ENCODE peak calls at places on chromosomes 12 and 14, in five cellular contexts. Q is adrenal gland, U is gastrocnemius medialis, N is endothelial cell of umbilical vein, M is sigmoid colon. C is an unnamed sample.

GRCh38 chr12:123938679-123939480 is 33.8 kb downstream of the CCDC92 start:
- DNase-seq in M (no peak), N (no peak), Q (no peak), U (no peak), C (no peak)

GRCh38 chr14:65940056-65940735 is 527.7 kb downstream of the FUT8 start:
- DNase-seq in Q (no peak), U (no peak), M (no peak), N (no peak), C (no peak)

GRCh38 chr12:123914726-123915345 is 57.8 kb downstream of the CCDC92 start:
- DNase-seq in U (no peak), Q (no peak), N (no peak), M (no peak), C (no peak)

GRCh38 chr12:91381309-91381804 is 198.7 kb upstream of the DCN start:
- DNase-seq in Q (peak; percentile 65), N (peak; percentile 95), U (no peak), M (peak; percentile 80), C (peak; percentile 71)

GRCh38 chr12:67515679-67516363 is 132.7 kb upstream of the DYRK2 start:
- DNase-seq in U (peak; percentile 24), Q (no peak), N (no peak), M (no peak), C (no peak)

GRCh38 chr14:82905762-82906161 is 1372.1 kb upstream of the SEL1L start:
- DNase-seq in U (no peak), M (no peak), N (no peak), Q (no peak), C (peak; percentile 13)

GRCh38 chr12:5206401-5207175 is 162.9 kb downstream of the KCNA5 start:
- DNase-seq in Q (no peak), N (no peak), M (no peak), U (no peak), C (no peak)

GRCh38 chr12:67981236-67982164 is 7.7 kb upstream of the IFNG-AS1 start:
- DNase-seq in N (no peak), U (no peak), M (no peak), Q (peak; percentile 35), C (no peak)

GRCh38 chr14:20247651-20248246 is 8.7 kb downstream of the OR11H4 start:
- DNase-seq in U (no peak), M (no peak), Q (no peak), N (no peak), C (no peak)

GRCh38 chr12:15924956-15925355 is 13.8 kb downstream of the DERA start:
- DNase-seq in U (no peak), N (no peak), Q (no peak), M (no peak), C (no peak)

GRCh38 chr14:28635387-28635786 is 131.2 kb upstream of the FOXG1 start:
- DNase-seq in N (peak; percentile 34), M (no peak), U (no peak), Q (no peak), C (no peak)

GRCh38 chr12:69929125-69929524 is 104.1 kb downstream of the MYRFL start:
- DNase-seq in U (no peak), N (no peak), M (no peak), Q (no peak), C (no peak)

GRCh38 chr14:65098586-65098985 is 3.7 kb downstream of the MAX start:
- DNase-seq in Q (no peak), U (no peak), N (peak; percentile 61), M (no peak), C (no peak)

GRCh38 chr12:123119808-123120207 is 31.1 kb downstream of the PITPNM2 start:
- DNase-seq in Q (no peak), U (no peak), M (no peak), N (no peak), C (no peak)

GRCh38 chr14:35140718-35141581 is 18.6 kb downstream of the PRORP start:
- DNase-seq in M (no peak), Q (no peak), N (peak; percentile 51), U (no peak), C (no peak)

GRCh38 chr12:94930772-94931171 is 72.7 kb downstream of the NDUFA12 start:
- DNase-seq in U (no peak), N (no peak), M (no peak), Q (no peak), C (no peak)

GRCh38 chr12:22334696-22335290 is at the start of gene ST8SIA1:
- DNase-seq in M (peak; percentile 82), U (no peak), Q (peak; percentile 61), N (no peak), C (peak; percentile 29)

GRCh38 chr12:25364529-25365339 is 114.0 kb upstream of the KRAS start:
- DNase-seq in Q (no peak), N (no peak), M (no peak), U (no peak), C (no peak)

GRCh38 chr12:60194682-60195081 is 598.9 kb downstream of the SLC16A7 start:
- DNase-seq in Q (no peak), U (no peak), N (peak; percentile 22), M (no peak), C (no peak)

GRCh38 chr12:68497702-68498101 is 113.0 kb upstream of the RAP1B start:
- DNase-seq in M (no peak), N (peak; percentile 13), Q (no peak), U (no peak), C (no peak)

GRCh38 chr12:20369164-20370000 is 1.0 kb downstream of the PDE3A start:
- DNase-seq in U (peak; percentile 33), N (peak; percentile 85), Q (peak; percentile 34), M (peak; percentile 94), C (peak; percentile 43)

GRCh38 chr12:6752931-6753771 is at the start of gene MLF2:
- DNase-seq in U (peak; percentile 98), Q (peak; percentile 98), N (peak; percentile 99), M (peak; percentile 100), C (peak; percentile 99)
- TF ChIP-seq POLR2A in U (peak; percentile 93), Q (peak; percentile 54), N (peak; percentile 62), M (peak; percentile 96), C (peak; percentile 99)

GRCh38 chr12:51023625-51024395 is 2.4 kb downstream of the SLC11A2 start:
- DNase-seq in U (no peak), Q (no peak), M (no peak), N (peak; percentile 30), C (no peak)
- H3K4me3 ChIP-seq in U (peak overlapping the region; percentile 97), Q (peak overlapping the region; percentile 35), M (peak overlapping the region; percentile 80), N (peak overlapping the region; percentile 78), C (peak overlapping the region; percentile 82)

DNA sequence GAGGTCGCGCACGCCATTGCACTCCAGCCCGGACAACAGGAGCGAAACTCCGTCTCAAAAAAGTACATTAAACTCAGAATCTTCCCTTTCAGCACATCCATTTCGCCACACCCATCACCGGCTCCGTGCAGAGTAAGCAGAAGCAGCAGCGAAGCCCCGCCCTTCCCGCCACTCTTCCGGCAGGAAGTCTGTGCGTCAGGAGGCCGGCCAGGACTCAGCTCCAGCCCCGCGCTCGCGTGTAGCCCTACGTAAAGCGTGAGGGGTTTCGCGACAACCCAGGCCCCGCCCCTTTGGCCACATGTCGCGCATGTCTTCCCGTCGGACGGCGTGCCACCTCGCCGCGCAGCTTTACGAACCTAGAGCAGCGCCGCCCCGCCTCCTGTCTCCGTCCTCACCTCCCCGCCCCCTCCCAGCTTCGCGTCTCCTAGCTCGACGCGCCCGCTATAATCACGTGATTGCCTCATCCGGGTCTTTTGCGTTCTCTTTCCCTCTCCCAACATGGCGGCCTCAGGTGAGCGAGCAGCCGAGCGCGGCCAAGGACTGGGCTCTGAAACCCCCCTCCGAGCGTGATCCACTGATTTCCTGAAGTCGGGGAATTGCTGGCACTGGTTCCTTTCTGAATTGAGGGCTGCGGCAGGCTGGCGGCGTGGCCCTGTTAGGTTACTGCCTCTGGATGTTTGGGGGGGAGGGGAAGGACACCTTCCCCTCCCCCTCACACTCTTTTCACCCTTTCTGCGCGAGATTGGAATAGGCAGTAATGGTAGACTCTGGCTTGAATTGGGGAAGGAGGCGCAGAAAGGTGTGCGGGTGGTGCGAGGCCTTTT is at the start of gene EIF4B:
- DNase-seq in U (peak; percentile 100), Q (peak; percentile 100), N (peak; percentile 100), M (peak; percentile 100), C (peak; percentile 100)
- TF ChIP-seq POLR2A in U (peak; percentile 87), Q (peak; percentile 61), N (peak; percentile 80), M (peak; percentile 74), C (peak; percentile 85)

GRCh38 chr12:6468283-6468575 is 2.2 kb downstream of the VAMP1 start:
- DNase-seq in N (no peak), M (no peak), Q (no peak), U (no peak), C (no peak)

GRCh38 chr12:6470375-6471163 is at the start of gene VAMP1:
- DNase-seq in N (peak; percentile 97), Q (peak; percentile 97), M (peak; percentile 99), U (peak; percentile 98), C (peak; percentile 99)

GRCh38 chr12:6471992-6472366 is 1.5 kb upstream of the VAMP1 start:
- DNase-seq in U (no peak), Q (no peak), M (no peak), N (no peak), C (no peak)

GRCh38 chr12:6469609-6470374 is 685 bp downstream of the VAMP1 start:
- DNase-seq in U (no peak), M (no peak), N (no peak), Q (no peak), C (no peak)

GRCh38 chr12:6469092-6469491 is 1.4 kb downstream of the VAMP1 start:
- DNase-seq in M (no peak), Q (peak; percentile 46), U (no peak), N (no peak), C (no peak)
- H3K4me3 ChIP-seq in M (peak overlapping the region; percentile 81), Q (peak overlapping the region; percentile 61), U (peak overlapping the region; percentile 89), N (no peak overlapping the region), C (no peak overlapping the region)

GRCh38 chr14:91323671-91324605 is 79.4 kb upstream of the GPR68 start:
- DNase-seq in U (peak; percentile 56), Q (peak; percentile 81), N (peak; percentile 93), M (peak; percentile 92), C (peak; percentile 85)
- TF ChIP-seq POLR2A in U (no peak), Q (no peak), N (no peak), M (no peak), C (no peak)

DNA sequence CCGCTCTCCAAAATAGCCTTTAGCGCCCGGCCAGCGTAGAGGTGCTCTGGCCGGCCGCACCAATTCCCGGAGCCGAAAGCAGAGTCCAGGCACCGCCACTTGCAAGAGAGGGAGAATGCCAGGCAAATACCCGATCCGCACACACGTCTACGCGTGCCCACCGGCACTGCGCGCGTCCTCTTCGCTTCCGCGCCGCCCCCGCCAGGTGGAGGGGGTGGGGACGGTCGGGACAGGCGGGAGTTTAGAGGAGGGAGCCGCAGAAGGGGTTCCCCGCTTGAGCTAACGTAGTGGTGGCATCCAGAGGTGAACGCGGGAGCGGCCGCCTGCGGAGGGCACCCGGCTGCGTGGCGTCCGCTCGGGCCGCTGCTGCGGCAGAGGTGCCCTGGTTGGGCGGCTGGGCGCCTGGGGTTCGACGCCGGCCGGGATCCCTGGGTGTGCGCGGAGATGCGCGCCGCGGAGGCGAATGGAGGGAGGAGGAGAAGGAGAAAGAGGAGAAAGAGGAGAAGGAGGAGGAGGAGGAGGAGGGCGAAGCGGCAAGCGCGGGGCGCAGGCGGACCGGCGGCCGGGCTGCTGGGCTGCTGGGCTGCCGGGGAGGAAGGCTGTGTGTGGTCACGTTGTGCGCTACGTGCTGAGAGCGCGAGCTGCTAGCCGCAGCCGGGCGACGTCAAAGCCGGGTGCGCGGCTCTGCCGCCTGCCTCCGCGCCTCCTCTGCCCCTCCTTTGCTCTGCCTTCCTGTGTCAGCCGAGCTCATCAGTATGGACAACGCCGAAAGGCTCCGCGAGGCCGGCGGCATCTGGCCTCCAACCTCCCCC is at the start of gene MDGA2:
- DNase-seq in Q (peak; percentile 19), N (no peak), U (no peak), M (no peak), C (no peak)
- H3K4me3 ChIP-seq in Q (no peak within 1 kb of the TSS), N (peak within 1 kb of the TSS; percentile 2), U (peak within 1 kb of the TSS; percentile 15), M (peak within 1 kb of the TSS; percentile 27), C (no peak within 1 kb of the TSS)